ENCODE peak calls at places on chromosomes 6 and 20, in nine cellular contexts. One of them, this sample, is unnamed.

GRCh38 chr20:53874104-53874503 is 196.3 kb downstream of the BCAS1 start:
- DNase-seq in thyroid gland: no peak
- DNase-seq in A549: no peak
- DNase-seq in upper lobe of right lung: no peak
- DNase-seq in iPS DF 6.9: no peak
- DNase-seq in tibial artery: no peak
- DNase-seq in esophagus squamous epithelium: no peak
- DNase-seq in testis: no peak
- DNase-seq in lung: no peak
- DNase-seq in this sample: no peak

GRCh38 chr6:107357842-107358241 is 101.5 kb downstream of the PDSS2 start:
- DNase-seq in thyroid gland: no peak
- DNase-seq in A549: no peak
- DNase-seq in upper lobe of right lung: no peak
- DNase-seq in iPS DF 6.9: no peak
- DNase-seq in tibial artery: no peak
- DNase-seq in esophagus squamous epithelium: no peak
- DNase-seq in testis: no peak
- DNase-seq in lung: no peak
- DNase-seq in this sample: no peak

GRCh38 chr6:11460001-11460668 is 77.4 kb upstream of the TMEM170B start:
- DNase-seq in thyroid gland: no peak
- DNase-seq in A549: no peak
- DNase-seq in upper lobe of right lung: no peak
- DNase-seq in iPS DF 6.9: no peak
- DNase-seq in tibial artery: no peak
- DNase-seq in esophagus squamous epithelium: no peak
- DNase-seq in testis: peak; percentile 43
- DNase-seq in lung: no peak
- DNase-seq in this sample: no peak

GRCh38 chr20:9019833-9020232 is 49.1 kb upstream of the PLCB4 start:
- DNase-seq in thyroid gland: no peak
- DNase-seq in A549: no peak
- DNase-seq in upper lobe of right lung: no peak
- DNase-seq in iPS DF 6.9: no peak
- DNase-seq in tibial artery: no peak
- DNase-seq in esophagus squamous epithelium: no peak
- DNase-seq in testis: no peak
- DNase-seq in lung: no peak
- DNase-seq in this sample: no peak

GRCh38 chr6:127918506-127919427 is 17.9 kb upstream of the THEMIS start:
- DNase-seq in thyroid gland: no peak
- DNase-seq in A549: no peak
- DNase-seq in upper lobe of right lung: no peak
- DNase-seq in iPS DF 6.9: no peak
- DNase-seq in tibial artery: no peak
- DNase-seq in esophagus squamous epithelium: no peak
- DNase-seq in testis: no peak
- DNase-seq in lung: no peak
- DNase-seq in this sample: no peak

GRCh38 chr6:136160255-136160654 is 89.9 kb downstream of the MTFR2 start:
- DNase-seq in thyroid gland: no peak
- DNase-seq in A549: no peak
- DNase-seq in upper lobe of right lung: no peak
- DNase-seq in iPS DF 6.9: no peak
- DNase-seq in tibial artery: no peak
- DNase-seq in esophagus squamous epithelium: no peak
- DNase-seq in testis: no peak
- DNase-seq in lung: no peak
- DNase-seq in this sample: no peak

GRCh38 chr6:43773981-43774775 is 4.2 kb downstream of the VEGFA start:
- DNase-seq in thyroid gland: peak; percentile 12
- DNase-seq in A549: no peak
- DNase-seq in upper lobe of right lung: peak; percentile 33
- DNase-seq in iPS DF 6.9: no peak
- DNase-seq in tibial artery: no peak
- DNase-seq in esophagus squamous epithelium: no peak
- DNase-seq in testis: no peak
- DNase-seq in lung: no peak
- DNase-seq in this sample: no peak

GRCh38 chr6:110714143-110714542 is 101.1 kb downstream of the CDK19 start:
- DNase-seq in thyroid gland: no peak
- DNase-seq in A549: no peak
- DNase-seq in upper lobe of right lung: no peak
- DNase-seq in iPS DF 6.9: no peak
- DNase-seq in tibial artery: no peak
- DNase-seq in esophagus squamous epithelium: no peak
- DNase-seq in testis: no peak
- DNase-seq in lung: no peak
- DNase-seq in this sample: no peak

GRCh38 chr20:46348972-46349741 is 40.9 kb upstream of the CDH22 start:
- DNase-seq in thyroid gland: peak; percentile 68
- DNase-seq in A549: peak; percentile 67
- DNase-seq in upper lobe of right lung: no peak
- DNase-seq in iPS DF 6.9: peak; percentile 58
- DNase-seq in tibial artery: no peak
- DNase-seq in esophagus squamous epithelium: no peak
- DNase-seq in testis: peak; percentile 75
- DNase-seq in lung: no peak
- DNase-seq in this sample: no peak

GRCh38 chr6:52610745-52611355 is 34.0 kb upstream of the TRAM2 start:
- DNase-seq in thyroid gland: no peak
- DNase-seq in A549: no peak
- DNase-seq in upper lobe of right lung: no peak
- DNase-seq in iPS DF 6.9: no peak
- DNase-seq in tibial artery: no peak
- DNase-seq in esophagus squamous epithelium: no peak
- DNase-seq in testis: no peak
- DNase-seq in lung: no peak
- DNase-seq in this sample: no peak

GRCh38 chr6:11341867-11342266 is 109.4 kb upstream of the NEDD9 start:
- DNase-seq in thyroid gland: no peak
- DNase-seq in A549: no peak
- DNase-seq in upper lobe of right lung: no peak
- DNase-seq in iPS DF 6.9: no peak
- DNase-seq in tibial artery: no peak
- DNase-seq in esophagus squamous epithelium: no peak
- DNase-seq in testis: no peak
- DNase-seq in lung: no peak
- DNase-seq in this sample: no peak

GRCh38 chr6:33552252-33552651 is 27.8 kb downstream of the BAK1 start:
- DNase-seq in thyroid gland: no peak
- DNase-seq in A549: no peak
- DNase-seq in upper lobe of right lung: no peak
- DNase-seq in iPS DF 6.9: no peak
- DNase-seq in tibial artery: no peak
- DNase-seq in esophagus squamous epithelium: no peak
- DNase-seq in testis: no peak
- DNase-seq in lung: no peak
- DNase-seq in this sample: no peak

GRCh38 chr6:10465633-10466499 is 51.0 kb upstream of the TFAP2A start:
- DNase-seq in thyroid gland: peak; percentile 32
- DNase-seq in A549: peak; percentile 33
- DNase-seq in upper lobe of right lung: no peak
- DNase-seq in iPS DF 6.9: peak; percentile 79
- DNase-seq in tibial artery: no peak
- DNase-seq in esophagus squamous epithelium: no peak
- DNase-seq in testis: peak; percentile 52
- DNase-seq in lung: no peak
- DNase-seq in this sample: no peak

GRCh38 chr20:49983123-49983847 is 505 bp downstream of the SNAI1 start:
- DNase-seq in thyroid gland: no peak
- DNase-seq in A549: no peak
- DNase-seq in upper lobe of right lung: no peak
- DNase-seq in iPS DF 6.9: no peak
- DNase-seq in tibial artery: no peak
- DNase-seq in esophagus squamous epithelium: no peak
- DNase-seq in testis: no peak
- DNase-seq in lung: no peak
- DNase-seq in this sample: no peak

GRCh38 chr6:11093065-11093590 is 506 bp upstream of the SMIM13 start:
- DNase-seq in thyroid gland: no peak
- DNase-seq in A549: peak; percentile 41
- DNase-seq in upper lobe of right lung: no peak
- DNase-seq in iPS DF 6.9: no peak
- DNase-seq in tibial artery: peak; percentile 30
- DNase-seq in esophagus squamous epithelium: no peak
- DNase-seq in testis: peak; percentile 76
- DNase-seq in lung: no peak
- DNase-seq in this sample: no peak

GRCh38 chr6:99905209-99906106 is 88.6 kb downstream of the MCHR2 start:
- DNase-seq in thyroid gland: no peak
- DNase-seq in A549: peak; percentile 3
- DNase-seq in upper lobe of right lung: no peak
- DNase-seq in iPS DF 6.9: peak; percentile 16
- DNase-seq in tibial artery: no peak
- DNase-seq in esophagus squamous epithelium: no peak
- DNase-seq in testis: peak; percentile 27
- DNase-seq in lung: no peak
- DNase-seq in this sample: no peak

GRCh38 chr20:48148916-48149672 is 363.8 kb upstream of the SULF2 start:
- DNase-seq in thyroid gland: no peak
- DNase-seq in A549: no peak
- DNase-seq in upper lobe of right lung: no peak
- DNase-seq in iPS DF 6.9: no peak
- DNase-seq in tibial artery: no peak
- DNase-seq in esophagus squamous epithelium: no peak
- DNase-seq in testis: no peak
- DNase-seq in lung: no peak
- DNase-seq in this sample: no peak

GRCh38 chr6:148140772-148141557 is 201.7 kb upstream of the SASH1 start:
- DNase-seq in thyroid gland: no peak
- DNase-seq in A549: peak; percentile 20
- DNase-seq in upper lobe of right lung: no peak
- DNase-seq in iPS DF 6.9: no peak
- DNase-seq in tibial artery: no peak
- DNase-seq in esophagus squamous epithelium: no peak
- DNase-seq in testis: no peak
- DNase-seq in lung: no peak
- DNase-seq in this sample: no peak

GRCh38 chr6:79946773-79947190 is 571 bp downstream of the ELOVL4 start:
- DNase-seq in thyroid gland: peak; percentile 9
- DNase-seq in A549: peak; percentile 5
- DNase-seq in upper lobe of right lung: no peak
- DNase-seq in iPS DF 6.9: no peak
- DNase-seq in tibial artery: no peak
- DNase-seq in esophagus squamous epithelium: no peak
- DNase-seq in testis: peak; percentile 53
- DNase-seq in lung: no peak
- DNase-seq in this sample: peak; percentile 24

GRCh38 chr6:135087803-135088202 is 33.2 kb upstream of the HBS1L start:
- DNase-seq in thyroid gland: no peak
- DNase-seq in A549: no peak
- DNase-seq in upper lobe of right lung: no peak
- DNase-seq in iPS DF 6.9: no peak
- DNase-seq in tibial artery: no peak
- DNase-seq in esophagus squamous epithelium: no peak
- DNase-seq in testis: no peak
- DNase-seq in lung: no peak
- DNase-seq in this sample: peak; percentile 44

GRCh38 chr6:8131265-8131897 is 29.0 kb upstream of the EEF1E1 start:
- DNase-seq in thyroid gland: peak; percentile 54
- DNase-seq in A549: peak; percentile 28
- DNase-seq in upper lobe of right lung: no peak
- DNase-seq in iPS DF 6.9: peak; percentile 66
- DNase-seq in tibial artery: no peak
- DNase-seq in esophagus squamous epithelium: no peak
- DNase-seq in testis: peak; percentile 51
- DNase-seq in lung: peak; percentile 55
- DNase-seq in this sample: peak; percentile 7

GRCh38 chr20:50613438-50614169 is 77.7 kb downstream of the RIPOR3 start:
- DNase-seq in thyroid gland: no peak
- DNase-seq in A549: no peak
- DNase-seq in upper lobe of right lung: no peak
- DNase-seq in iPS DF 6.9: no peak
- DNase-seq in tibial artery: no peak
- DNase-seq in esophagus squamous epithelium: no peak
- DNase-seq in testis: no peak
- DNase-seq in lung: no peak
- DNase-seq in this sample: no peak

GRCh38 chr6:17280138-17280537 is 1.0 kb upstream of the RBM24 start:
- DNase-seq in thyroid gland: no peak
- DNase-seq in A549: no peak
- DNase-seq in upper lobe of right lung: no peak
- DNase-seq in iPS DF 6.9: no peak
- DNase-seq in tibial artery: no peak
- DNase-seq in esophagus squamous epithelium: no peak
- DNase-seq in testis: no peak
- DNase-seq in lung: no peak
- DNase-seq in this sample: no peak
- H3K4me3 ChIP-seq in thyroid gland: no peak overlapping the region
- H3K4me3 ChIP-seq in A549: peak overlapping the region; percentile 90
- H3K4me3 ChIP-seq in upper lobe of right lung: no peak overlapping the region
- H3K4me3 ChIP-seq in iPS DF 6.9: peak overlapping the region; percentile 49
- H3K4me3 ChIP-seq in tibial artery: peak overlapping the region; percentile 94
- H3K4me3 ChIP-seq in esophagus squamous epithelium: peak overlapping the region; percentile 72
- H3K4me3 ChIP-seq in testis: peak overlapping the region; percentile 61
- H3K4me3 ChIP-seq in lung: no peak overlapping the region
- H3K4me3 ChIP-seq in this sample: no peak overlapping the region

GRCh38 chr6:15437090-15437489 is 191.2 kb downstream of the JARID2 start:
- DNase-seq in thyroid gland: no peak
- DNase-seq in A549: no peak
- DNase-seq in upper lobe of right lung: no peak
- DNase-seq in iPS DF 6.9: no peak
- DNase-seq in tibial artery: no peak
- DNase-seq in esophagus squamous epithelium: no peak
- DNase-seq in testis: no peak
- DNase-seq in lung: no peak
- DNase-seq in this sample: no peak
- H3K4me1 ChIP-seq in thyroid gland: peaks cover 35% of the 10 kb centered on the region
- H3K4me1 ChIP-seq in A549: peaks cover 14% of the 10 kb centered on the region
- H3K4me1 ChIP-seq in upper lobe of right lung: peaks cover 61% of the 10 kb centered on the region
- H3K4me1 ChIP-seq in iPS DF 6.9: peaks cover 26% of the 10 kb centered on the region
- H3K4me1 ChIP-seq in tibial artery: no peaks in the 10 kb centered on the region
- H3K4me1 ChIP-seq in esophagus squamous epithelium: peaks cover 43% of the 10 kb centered on the region
- H3K4me1 ChIP-seq in testis: peaks cover 20% of the 10 kb centered on the region
- H3K4me1 ChIP-seq in lung: peaks cover 22% of the 10 kb centered on the region
- H3K4me1 ChIP-seq in this sample: peaks cover 60% of the 10 kb centered on the region

GRCh38 chr6:113873043-113873667 is 16.0 kb downstream of the MARCKS start:
- DNase-seq in thyroid gland: no peak
- DNase-seq in A549: peak; percentile 8
- DNase-seq in upper lobe of right lung: peak; percentile 66
- DNase-seq in iPS DF 6.9: no peak
- DNase-seq in tibial artery: peak; percentile 47
- DNase-seq in esophagus squamous epithelium: peak; percentile 15
- DNase-seq in testis: peak; percentile 28
- DNase-seq in lung: peak; percentile 40
- DNase-seq in this sample: no peak
- H3K4me3 ChIP-seq in thyroid gland: no peak overlapping the region
- H3K4me3 ChIP-seq in A549: peak overlapping the region; percentile 39
- H3K4me3 ChIP-seq in upper lobe of right lung: peak overlapping the region; percentile 37
- H3K4me3 ChIP-seq in iPS DF 6.9: no peak overlapping the region
- H3K4me3 ChIP-seq in tibial artery: peak overlapping the region; percentile 6
- H3K4me3 ChIP-seq in esophagus squamous epithelium: peak overlapping the region; percentile 42
- H3K4me3 ChIP-seq in testis: no peak overlapping the region
- H3K4me3 ChIP-seq in lung: peak overlapping the region; percentile 33
- H3K4me3 ChIP-seq in this sample: no peak overlapping the region

DNA sequence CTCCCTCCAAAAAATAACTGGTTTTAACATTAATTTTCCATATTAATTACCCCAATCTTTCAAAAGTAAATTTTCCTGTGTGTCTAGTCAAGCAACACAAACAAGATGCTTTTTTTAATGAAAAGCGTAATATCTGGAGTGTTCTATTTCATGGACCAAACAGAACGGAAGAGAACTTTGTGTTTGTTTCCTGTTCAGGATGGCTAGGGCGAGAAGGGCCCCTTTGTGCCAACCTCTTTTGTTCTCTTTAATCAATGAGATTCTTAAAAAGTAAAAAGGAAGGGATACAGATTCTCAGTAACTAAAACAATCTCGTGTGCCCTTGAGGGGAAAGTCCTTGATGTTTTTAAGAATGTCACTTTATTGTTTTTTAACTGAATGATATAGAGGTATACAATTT is 55.7 kb downstream of the GNAS start:
- DNase-seq in thyroid gland: no peak
- DNase-seq in A549: no peak
- DNase-seq in upper lobe of right lung: no peak
- DNase-seq in iPS DF 6.9: no peak
- DNase-seq in tibial artery: no peak
- DNase-seq in esophagus squamous epithelium: no peak
- DNase-seq in testis: no peak
- DNase-seq in lung: no peak
- DNase-seq in this sample: no peak
- H3K4me1 ChIP-seq in thyroid gland: peaks cover 45% of the 10 kb centered on the region
- H3K4me1 ChIP-seq in A549: peaks cover 9% of the 10 kb centered on the region
- H3K4me1 ChIP-seq in upper lobe of right lung: peaks cover 30% of the 10 kb centered on the region
- H3K4me1 ChIP-seq in iPS DF 6.9: no peaks in the 10 kb centered on the region
- H3K4me1 ChIP-seq in tibial artery: peaks cover 22% of the 10 kb centered on the region
- H3K4me1 ChIP-seq in esophagus squamous epithelium: peaks cover 32% of the 10 kb centered on the region
- H3K4me1 ChIP-seq in testis: peaks cover 33% of the 10 kb centered on the region
- H3K4me1 ChIP-seq in lung: peaks cover 13% of the 10 kb centered on the region
- H3K4me1 ChIP-seq in this sample: peaks cover 35% of the 10 kb centered on the region